ENCODE peak calls at places on chromosomes 11 and 22, in five cellular contexts. X is NCI-H1694; A is IMR-90; G is stimulated activated CD4-positive, alpha-beta T cell treated with anti-CD3 and anti-CD28 coated beads, TNF-alpha, amount 100 ng/mL, for 1 hour; T is pancreas. I is an unnamed sample.

GRCh38 chr11:80432051-80432450 is 991.2 kb upstream of the TENM4 start:
- DNase-seq in X (no peak), A (no peak), G (no peak), T (no peak), I (no peak)

GRCh38 chr22:50673231-50674126 is 856 bp downstream of the SHANK3 start:
- DNase-seq in X (no peak), A (no peak), G (no peak), T (no peak), I (no peak)

GRCh38 chr11:107562647-107563208 is 2.8 kb downstream of the ALKBH8 start:
- DNase-seq in X (no peak), A (peak; percentile 91), G (no peak), T (no peak), I (no peak)

GRCh38 chr11:17430616-17431015 is 42.2 kb upstream of the KCNJ11 start:
- DNase-seq in X (no peak), A (no peak), G (no peak), T (no peak), I (no peak)

GRCh38 chr11:100329352-100329751 is 357.7 kb upstream of the ARHGAP42 start:
- DNase-seq in X (no peak), A (no peak), G (no peak), T (no peak), I (no peak)

GRCh38 chr22:17627961-17628303 is 617 bp downstream of the ATP6V1E1 start:
- DNase-seq in X (no peak), A (no peak), G (no peak), T (no peak), I (no peak)

GRCh38 chr11:65066315-65066714 is 8.0 kb upstream of the NAALADL1 start:
- DNase-seq in X (no peak), A (no peak), G (no peak), T (no peak), I (no peak)

GRCh38 chr11:58573451-58574104 is 2.1 kb downstream of the LPXN start:
- DNase-seq in X (no peak), A (peak; percentile 85), G (no peak), T (no peak), I (peak; percentile 63)

GRCh38 chr22:50403701-50404101 is 60.6 kb downstream of the PPP6R2 start:
- DNase-seq in X (peak; percentile 76), A (no peak), G (no peak), T (peak; percentile 34), I (no peak)

GRCh38 chr11:94786264-94787126 is 18.3 kb downstream of the AMOTL1 start:
- DNase-seq in X (no peak), A (peak; percentile 59), G (no peak), T (no peak), I (no peak)

GRCh38 chr11:78893996-78894395 is 319.3 kb upstream of the NARS2 start:
- DNase-seq in X (no peak), A (no peak), G (no peak), T (no peak), I (no peak)

GRCh38 chr22:44391481-44392445 is 79.0 kb upstream of the SHISAL1 start:
- DNase-seq in X (no peak), A (no peak), G (no peak), T (no peak), I (no peak)

GRCh38 chr22:49693416-49693815 is 134.3 kb downstream of the BRD1 start:
- DNase-seq in X (no peak), A (no peak), G (no peak), T (no peak), I (no peak)

GRCh38 chr11:77044886-77045285 is 10.7 kb downstream of the B3GNT6 start:
- DNase-seq in X (no peak), A (no peak), G (no peak), T (no peak), I (no peak)

GRCh38 chr11:77375114-77375513 is 73.6 kb upstream of the GDPD4 start:
- DNase-seq in X (no peak), A (peak; percentile 57), G (no peak), T (no peak), I (no peak)

GRCh38 chr22:50671641-50672040 is 982 bp upstream of the SHANK3 start:
- DNase-seq in X (no peak), A (no peak), G (no peak), T (no peak), I (no peak)

GRCh38 chr11:17353228-17354021 is 1.8 kb downstream of the NCR3LG1 start:
- DNase-seq in X (peak; percentile 66), A (peak; percentile 76), G (no peak), T (peak; percentile 59), I (peak; percentile 77)

GRCh38 chr11:132942611-132943324 is 589.5 kb downstream of the OPCML start:
- DNase-seq in X (no peak), A (no peak), G (no peak), T (no peak), I (no peak)

GRCh38 chr22:28426346-28427132 is 253.1 kb downstream of the TTC28 start:
- DNase-seq in X (no peak), A (peak; percentile 52), G (no peak), T (no peak), I (no peak)

GRCh38 chr11:65609236-65609635 is 4.8 kb downstream of the MAP3K11 start:
- DNase-seq in X (no peak), A (no peak), G (no peak), T (no peak), I (no peak)

GRCh38 chr11:9386901-9387300 is 2.4 kb downstream of the IPO7 start:
- DNase-seq in X (no peak), A (no peak), G (no peak), T (no peak), I (no peak)

GRCh38 chr11:128465946-128466688 is 121.2 kb downstream of the ETS1 start:
- DNase-seq in X (no peak), A (no peak), G (no peak), T (no peak), I (peak; percentile 36)

GRCh38 chr11:46356911-46357482 is 9.7 kb downstream of the DGKZ start:
- DNase-seq in X (no peak), A (peak; percentile 85), G (no peak), T (no peak), I (no peak)

GRCh38 chr11:1765871-1766718 is 2.4 kb upstream of the CTSD start:
- DNase-seq in X (no peak), A (no peak), G (no peak), T (no peak), I (no peak)

GRCh38 chr11:117932426-117932825 is 3.2 kb upstream of the TMPRSS13 start:
- DNase-seq in X (no peak), A (no peak), G (no peak), T (no peak), I (no peak)

GRCh38 chr11:129331871-129332274 is 43.8 kb upstream of the BARX2 start:
- DNase-seq in X (peak; percentile 64), A (peak; percentile 69), G (peak; percentile 10), T (peak; percentile 84), I (peak; percentile 64)

GRCh38 chr11:118785362-118785761 is 5.6 kb downstream of the DDX6 start:
- DNase-seq in X (no peak), A (peak; percentile 52), G (no peak), T (no peak), I (no peak)

GRCh38 chr11:44534215-44534711 is 31.2 kb upstream of the CD82 start:
- DNase-seq in X (no peak), A (no peak), G (no peak), T (no peak), I (no peak)

GRCh38 chr22:44669725-44670027 is 32.3 kb upstream of the PRR5 start:
- DNase-seq in X (peak; percentile 45), A (peak; percentile 37), G (no peak), T (no peak), I (no peak)

GRCh38 chr22:47629791-47630655 is 867.6 kb downstream of the TBC1D22A start:
- DNase-seq in X (no peak), A (no peak), G (no peak), T (no peak), I (no peak)

GRCh38 chr11:69799582-69799981 is 19.6 kb downstream of the FGF3 start:
- DNase-seq in X (no peak), A (peak; percentile 7), G (no peak), T (no peak), I (no peak)

GRCh38 chr11:123251656-123252344 is 56.8 kb upstream of the CLMP start:
- DNase-seq in X (no peak), A (peak; percentile 63), G (no peak), T (no peak), I (no peak)

GRCh38 chr11:107747622-107748021 is 35.8 kb upstream of the SLN start:
- DNase-seq in X (no peak), A (no peak), G (no peak), T (no peak), I (no peak)

GRCh38 chr11:33663121-33663520 is 37.5 kb downstream of the C11orf91 start:
- DNase-seq in X (no peak), A (no peak), G (no peak), T (no peak), I (no peak)

GRCh38 chr11:36557991-36558390 is 9.8 kb upstream of the RAG1 start:
- DNase-seq in X (no peak), A (no peak), G (no peak), T (no peak), I (no peak)

GRCh38 chr11:3197044-3197715 is 21.4 kb downstream of the MRGPRG start:
- DNase-seq in X (no peak), A (no peak), G (no peak), T (no peak), I (no peak)